ENCODE peak calls at places on chromosomes 6 and 20, in ten cellular contexts. I is astrocyte, R is nephron progenitor cell, O is upper lobe of right lung, C is BJ, H is AG10803, G is epithelial cell of proximal tubule, M is dorsolateral prefrontal cortex, L is left ventricle myocardium inferior, Q is lower leg skin. T is an unnamed sample.

GRCh38 chr20:3311623-3312022 is 72.6 kb upstream of the SLC4A11 start:
- DNase-seq in G (no peak), R (no peak), M (no peak), H (no peak), Q (no peak), O (no peak), I (no peak), L (peak), C (no peak), T (no peak)

GRCh38 chr6:37347177-37348145 is 6.3 kb upstream of the RNF8 start:
- DNase-seq in Q (no peak), O (no peak), R (no peak), H (no peak), I (no peak), L (no peak), G (peak), M (no peak), C (no peak), T (no peak)

GRCh38 chr20:4041748-4042411 is 26.5 kb upstream of the RNF24 start:
- DNase-seq in O (peak), C (peak), Q (no peak), G (peak), H (peak), R (no peak), L (peak), I (peak), M (no peak), T (no peak)

GRCh38 chr20:16228722-16229121 is 344.5 kb downstream of the KIF16B start:
- DNase-seq in O (no peak), C (no peak), L (no peak), Q (no peak), I (no peak), R (no peak), M (no peak), G (no peak), H (no peak), T (no peak)

GRCh38 chr6:158002951-158003853 is 21.5 kb downstream of the SYNJ2 start:
- DNase-seq in Q (no peak), H (peak), G (no peak), C (peak), M (peak), I (peak), O (no peak), L (peak), R (no peak), T (no peak)

GRCh38 chr20:6311841-6312655 is 189.2 kb upstream of the FERMT1 start:
- DNase-seq in O (no peak), R (no peak), Q (no peak), L (no peak), M (no peak), C (no peak), I (no peak), G (no peak), H (no peak), T (no peak)

GRCh38 chr20:59342017-59342957 is 41.9 kb downstream of the EDN3 start:
- DNase-seq in O (no peak), L (no peak), C (no peak), G (no peak), R (peak), Q (no peak), H (no peak), I (no peak), M (no peak), T (no peak)

GRCh38 chr6:119179842-119180241 is 101.4 kb upstream of the FAM184A start:
- DNase-seq in M (no peak), H (no peak), R (no peak), L (no peak), I (peak), G (no peak), C (no peak), Q (no peak), O (no peak), T (no peak)

GRCh38 chr6:163260911-163261310 is 153.6 kb upstream of the QKI start:
- DNase-seq in R (no peak), I (no peak), O (no peak), Q (no peak), H (no peak), C (no peak), L (no peak), G (no peak), M (no peak), T (no peak)

GRCh38 chr6:73455865-73456629 is 4.0 kb upstream of the CGAS start:
- DNase-seq in G (no peak), C (no peak), M (no peak), Q (peak), O (no peak), H (no peak), R (no peak), I (no peak), L (no peak), T (no peak)

GRCh38 chr6:87722831-87723726 is 21.0 kb upstream of the AKIRIN2 start:
- DNase-seq in C (peak), R (no peak), H (peak), G (peak), Q (no peak), O (peak), L (peak), M (peak), I (peak), T (no peak)

GRCh38 chr6:119533603-119534279 is 184.2 kb upstream of the MAN1A1 start:
- DNase-seq in R (no peak), H (peak), I (peak), L (no peak), M (no peak), Q (no peak), O (no peak), G (no peak), C (peak), T (no peak)

GRCh38 chr6:159074120-159074684 is 29.4 kb upstream of the TAGAP start:
- DNase-seq in I (peak), R (no peak), H (peak), G (no peak), Q (peak), O (no peak), L (no peak), C (no peak), M (no peak), T (no peak)

GRCh38 chr6:33983109-33983475 is 162.8 kb downstream of the GRM4 start:
- DNase-seq in G (no peak), H (peak), I (no peak), L (no peak), C (no peak), Q (peak), M (peak), R (no peak), O (peak), T (no peak)

GRCh38 chr20:49706548-49707517 is 6.8 kb downstream of the B4GALT5 start:
- DNase-seq in G (no peak), Q (no peak), C (no peak), H (no peak), R (peak), I (no peak), L (no peak), M (no peak), O (no peak), T (no peak)

GRCh38 chr6:41638002-41638800 is at the start of gene MDFI:
- DNase-seq in M (no peak), H (no peak), Q (no peak), R (peak), G (no peak), L (no peak), I (no peak), O (no peak), C (no peak), T (peak)

GRCh38 chr20:63692436-63693078 is 3.9 kb upstream of the TNFRSF6B start:
- DNase-seq in L (no peak), M (no peak), Q (no peak), H (peak), O (no peak), R (no peak), G (no peak), C (no peak), I (no peak), T (no peak)

GRCh38 chr6:40376113-40376650 is 211.0 kb downstream of the LRFN2 start:
- DNase-seq in Q (no peak), L (no peak), O (no peak), G (no peak), M (no peak), R (no peak), I (no peak), H (no peak), C (no peak), T (no peak)

GRCh38 chr6:111709201-111709600 is 103.5 kb upstream of the TRAF3IP2 start:
- DNase-seq in I (no peak), G (no peak), Q (peak), R (no peak), O (no peak), H (no peak), M (no peak), C (no peak), L (no peak), T (no peak)

GRCh38 chr6:28710466-28711191 is 184.9 kb downstream of the GPX5 start:
- DNase-seq in L (no peak), Q (no peak), G (no peak), M (no peak), H (peak), O (no peak), I (peak), C (no peak), R (no peak), T (no peak)

GRCh38 chr20:46273701-46274100 is 34.6 kb downstream of the CDH22 start:
- DNase-seq in L (no peak), O (no peak), H (no peak), C (no peak), G (no peak), I (no peak), Q (no peak), R (no peak), M (no peak), T (no peak)

GRCh38 chr6:161151660-161152526 is 122.0 kb downstream of the AGPAT4 start:
- DNase-seq in L (no peak), O (no peak), G (no peak), I (no peak), M (no peak), C (no peak), Q (no peak), R (no peak), H (no peak), T (no peak)

GRCh38 chr20:53917145-53918009 is 153.0 kb downstream of the BCAS1 start:
- DNase-seq in M (no peak), Q (peak), G (no peak), I (peak), R (no peak), H (peak), L (peak), C (no peak), O (no peak), T (no peak)

GRCh38 chr20:32509639-32510066 is 75.5 kb downstream of the NOL4L start:
- DNase-seq in M (no peak), R (no peak), C (peak), G (no peak), Q (no peak), O (no peak), I (no peak), H (no peak), L (no peak), T (no peak)

GRCh38 chr20:16518068-16518783 is 55.0 kb downstream of the KIF16B start:
- DNase-seq in Q (no peak), M (no peak), R (peak), I (peak), O (no peak), L (no peak), G (no peak), H (peak), C (no peak), T (no peak)

GRCh38 chr6:3005874-3006273 is 6.2 kb downstream of the NQO2 start:
- DNase-seq in H (no peak), R (no peak), M (no peak), I (no peak), O (peak), C (no peak), Q (peak), G (no peak), L (no peak), T (no peak)

GRCh38 chr6:133553652-133554051 is 312.5 kb downstream of the EYA4 start:
- DNase-seq in G (peak), R (peak), L (no peak), M (no peak), I (peak), Q (no peak), C (no peak), O (no peak), H (peak), T (no peak)

GRCh38 chr6:54050750-54051149 is 60.5 kb upstream of the MLIP start:
- DNase-seq in C (no peak), L (no peak), G (no peak), M (no peak), H (no peak), Q (no peak), O (no peak), R (no peak), I (no peak), T (no peak)

GRCh38 chr6:116101298-116101718 is 655 bp downstream of the NT5DC1 start:
- DNase-seq in G (no peak), R (no peak), L (peak), Q (no peak), H (no peak), C (no peak), I (no peak), O (no peak), M (no peak), T (no peak)

GRCh38 chr6:50998905-50999304 is 180.2 kb downstream of the TFAP2B start:
- DNase-seq in I (no peak), G (no peak), M (no peak), O (no peak), L (no peak), H (no peak), C (no peak), Q (no peak), R (no peak), T (no peak)

GRCh38 chr20:47055699-47056369 is 161.2 kb downstream of the EYA2 start:
- DNase-seq in R (no peak), I (no peak), O (no peak), H (peak), G (no peak), M (no peak), Q (peak), C (peak), L (no peak), T (no peak)

GRCh38 chr6:109309917-109310316 is 72.3 kb downstream of the CD164 start:
- DNase-seq in G (no peak), H (no peak), L (no peak), Q (no peak), R (no peak), C (no peak), I (no peak), O (no peak), M (no peak), T (no peak)

GRCh38 chr20:62898970-62899632 is 27.2 kb downstream of the DIDO1 start:
- DNase-seq in I (no peak), Q (no peak), M (no peak), L (no peak), R (no peak), G (no peak), H (no peak), O (no peak), C (no peak), T (no peak)

GRCh38 chr6:135328136-135328535 is 147.0 kb downstream of the MYB start:
- DNase-seq in H (no peak), G (no peak), L (no peak), R (no peak), M (no peak), Q (no peak), C (no peak), O (no peak), I (no peak), T (no peak)

GRCh38 chr20:40323411-40323810 is 365.6 kb downstream of the MAFB start:
- DNase-seq in I (no peak), G (no peak), R (no peak), O (no peak), L (no peak), H (no peak), Q (no peak), C (no peak), M (no peak), T (no peak)

GRCh38 chr6:119818876-119819275 is 469.3 kb upstream of the MAN1A1 start:
- DNase-seq in I (no peak), H (no peak), R (no peak), G (no peak), C (no peak), L (no peak), M (no peak), Q (no peak), O (no peak), T (no peak)

GRCh38 chr20:44461142-44461802 is 14.4 kb upstream of the TTPAL start:
- DNase-seq in O (no peak), R (no peak), Q (no peak), L (no peak), M (no peak), G (no peak), C (no peak), H (no peak), I (no peak), T (no peak)
- TF ChIP-seq CTCF in O (no peak), R (peak), Q (no peak), L (no peak), M (no peak), G (no peak), C (no peak), H (no peak), I (no peak), T (peak)

DNA sequence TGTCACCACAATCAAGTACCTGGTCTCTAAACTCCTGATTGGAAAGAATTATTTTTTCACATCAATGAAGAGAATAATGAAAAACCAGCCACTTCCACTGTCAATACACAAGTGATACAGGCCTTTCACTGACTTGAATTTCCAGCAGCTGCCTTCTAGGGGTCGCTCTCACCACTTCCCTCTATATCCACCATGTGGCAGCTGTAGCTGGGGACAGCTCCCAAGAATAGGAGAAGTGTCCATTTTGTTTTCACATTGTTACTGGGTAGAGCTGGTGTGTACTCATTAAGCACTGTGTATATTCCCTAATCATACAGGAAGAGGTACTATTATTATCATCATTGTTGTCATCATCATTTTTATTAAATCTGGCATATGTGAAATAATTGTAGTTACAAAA is 438.4 kb upstream of the SPTLC3 start:
- DNase-seq in G (no peak), C (no peak), M (no peak), I (no peak), O (no peak), H (no peak), R (peak), Q (no peak), L (no peak), T (no peak)
- TF ChIP-seq CTCF in G (peak), C (no peak), M (no peak), I (peak), O (peak), H (no peak), R (peak), Q (no peak), L (no peak), T (peak)

GRCh38 chr20:12956303-12956702 is 52.5 kb upstream of the SPTLC3 start:
- DNase-seq in Q (no peak), I (no peak), L (no peak), G (no peak), C (no peak), R (no peak), O (no peak), M (no peak), H (no peak), T (no peak)
- TF ChIP-seq CTCF in Q (no peak), I (no peak), L (no peak), G (no peak), C (no peak), R (no peak), O (no peak), M (no peak), H (no peak), T (no peak)

DNA sequence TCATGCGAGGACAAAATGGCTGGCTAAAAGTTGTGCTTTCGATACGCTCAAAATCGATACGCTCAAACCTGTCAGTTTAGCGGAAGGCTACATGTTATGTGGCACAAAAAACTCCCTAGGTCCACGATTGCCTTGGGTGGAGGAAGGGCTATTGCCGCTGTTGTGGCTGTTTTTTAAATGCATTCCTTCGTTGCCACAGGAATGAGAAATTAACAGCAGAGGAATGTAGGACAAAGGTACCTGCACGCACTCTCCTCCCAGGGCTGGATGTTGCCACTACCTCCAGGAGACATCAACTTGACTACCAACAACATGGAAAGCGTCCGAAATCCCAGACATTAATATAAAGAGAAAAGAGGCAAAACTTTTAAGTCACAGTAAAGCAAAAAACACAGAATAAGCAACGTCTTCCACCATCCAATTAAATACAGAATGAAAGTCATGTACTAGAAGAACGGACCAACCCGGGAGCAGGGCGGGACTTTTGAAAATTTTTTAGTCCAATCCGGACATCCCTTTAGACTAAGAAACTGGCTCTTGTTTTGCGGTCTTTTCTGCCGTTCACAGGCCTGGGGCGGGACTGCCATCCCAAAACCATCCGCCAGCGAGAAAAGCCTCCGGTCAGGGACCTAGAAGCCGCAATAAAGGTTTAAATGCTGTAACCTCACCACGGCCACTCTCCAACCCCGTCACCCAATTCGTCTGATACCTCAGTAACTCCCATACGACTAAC is 32.1 kb upstream of the HFE start:
- DNase-seq in M (peak), Q (peak), G (peak), I (peak), H (peak), O (peak), L (peak), R (peak), C (peak), T (peak)
- TF ChIP-seq CTCF in M (peak), Q (no peak), G (peak), I (no peak), H (peak), O (no peak), L (peak), R (no peak), C (peak), T (no peak)

GRCh38 chr6:10852281-10852965 is 14.1 kb upstream of the MAK start:
- DNase-seq in C (no peak), R (no peak), H (no peak), Q (no peak), I (no peak), M (no peak), G (no peak), O (no peak), L (no peak), T (no peak)

GRCh38 chr6:10843554-10843953 is 5.2 kb upstream of the MAK start:
- DNase-seq in M (no peak), Q (no peak), I (no peak), R (no peak), G (no peak), L (no peak), O (no peak), C (no peak), H (no peak), T (no peak)

GRCh38 chr6:10850728-10851127 is 12.4 kb upstream of the MAK start:
- DNase-seq in H (no peak), Q (no peak), I (no peak), G (no peak), O (no peak), C (no peak), R (no peak), M (no peak), L (no peak), T (no peak)

DNA sequence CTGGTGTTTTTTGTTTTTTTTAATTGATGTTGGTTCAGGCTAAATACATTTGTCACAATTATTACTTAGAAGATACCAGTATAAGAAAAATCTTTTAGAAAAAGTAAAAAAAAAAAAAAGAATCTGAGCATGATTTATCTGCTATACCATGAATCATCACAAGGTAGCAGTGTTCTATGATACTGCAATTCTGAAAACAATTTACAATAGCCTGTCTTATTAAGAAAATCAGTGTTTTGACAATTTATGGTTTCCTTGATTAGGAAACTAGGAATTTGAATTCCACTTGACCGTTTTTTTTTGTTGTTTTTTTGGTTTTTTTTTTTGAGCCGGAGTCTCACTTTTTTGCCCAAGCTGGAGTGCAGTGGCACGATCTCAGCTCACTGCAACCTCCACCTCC is 9.3 kb upstream of the MAK start:
- DNase-seq in O (no peak), H (no peak), C (no peak), R (no peak), G (no peak), Q (no peak), L (no peak), I (no peak), M (no peak), T (no peak)
- TF ChIP-seq CTCF in O (peak), H (peak), C (no peak), R (peak), G (no peak), Q (no peak), L (peak), I (peak), M (peak), T (peak)

GRCh38 chr6:104003803-104004516 is 855.8 kb downstream of the HACE1 start:
- DNase-seq in L (no peak), I (no peak), C (no peak), H (no peak), O (no peak), R (no peak), M (no peak), Q (no peak), G (no peak), T (no peak)
- TF ChIP-seq CTCF in L (no peak), I (peak), C (no peak), H (no peak), O (no peak), R (peak), M (no peak), Q (no peak), G (peak), T (no peak)

T was measured in progenitor cell of endocrine pancreas.